ENCODE peak calls at places on chromosomes 3 and 15, in five cellular contexts. M is stimulated activated CD8-positive, alpha-beta memory T cell treated with anti-CD3 and anti-CD28 coated beads, Interleukin-4, amount 100 ng/mL, for 4 hours; W is NCI-H1417; K is right cardiac atrium; R is fibroblast of the conjunctiva. U is an unnamed sample.

GRCh38 chr3:146454796-146455195 is 14.6 kb downstream of the PLSCR2 start:
- DNase-seq in K (no peak), R (no peak), W (no peak), M (no peak), U (no peak)

GRCh38 chr3:144181062-144181461 is 209.4 kb downstream of the DIPK2A start:
- DNase-seq in R (no peak), M (no peak), K (no peak), W (no peak), U (no peak)

GRCh38 chr15:51672100-51672731 is 9.1 kb upstream of the SCG3 start:
- DNase-seq in W (no peak), R (no peak), M (no peak), K (no peak), U (no peak)

GRCh38 chr3:190671658-190672057 is 157.8 kb downstream of the IL1RAP start:
- DNase-seq in M (no peak), K (no peak), R (no peak), W (no peak), U (no peak)

GRCh38 chr15:51227967-51228783 is 110.2 kb downstream of the CYP19A1 start:
- DNase-seq in R (peak), W (peak), K (no peak), M (no peak), U (peak)

GRCh38 chr15:80942266-80942665 is 47.4 kb downstream of the MESD start:
- DNase-seq in R (no peak), W (no peak), M (no peak), K (no peak), U (no peak)

GRCh38 chr15:41603941-41604660 is 45.1 kb downstream of the TYRO3 start:
- DNase-seq in W (peak), M (peak), R (peak), K (peak), U (peak)

GRCh38 chr3:13263770-13264467 is 156.2 kb downstream of the NUP210 start:
- DNase-seq in K (no peak), W (no peak), M (no peak), R (no peak), U (no peak)

GRCh38 chr3:139120336-139120971 is 75.8 kb upstream of the PRR23C start:
- DNase-seq in R (peak), W (peak), M (no peak), K (no peak), U (no peak)

GRCh38 chr3:38472342-38472741 is 18.7 kb downstream of the ACVR2B start:
- DNase-seq in M (no peak), R (no peak), K (no peak), W (no peak), U (no peak)

GRCh38 chr3:185658504-185658912 is 72.4 kb downstream of the SENP2 start:
- DNase-seq in R (peak), K (peak), M (no peak), W (no peak), U (peak)

U was measured in left cardiac atrium.